ENCODE peak calls at places on chromosomes 13 and 19, in nine cellular contexts. L is endothelial cell, Z is nephron progenitor cell, N is GM13977, C is esophagus squamous epithelium, R is A673, J is glutamatergic neuron, M is HL-60, H is endodermal cell. Q is an unnamed sample.

GRCh38 chr13:110127986-110128511 is 178.9 kb downstream of the COL4A1 start:
- DNase-seq in L (no peak), Z (no peak), N (no peak), C (no peak), R (no peak), J (no peak), M (no peak), H (no peak), Q (peak; percentile 77)

GRCh38 chr19:40585677-40586422 is 9.2 kb downstream of the SHKBP1 start:
- DNase-seq in L (no peak), Z (no peak), N (no peak), C (no peak), R (peak; percentile 42), J (no peak), M (peak; percentile 70), H (no peak), Q (peak; percentile 64)

GRCh38 chr13:90270231-90270630 is 1077.3 kb upstream of the MIR17HG start:
- DNase-seq in L (no peak), Z (no peak), N (no peak), C (no peak), R (no peak), J (no peak), M (no peak), H (no peak), Q (no peak)

GRCh38 chr13:97072297-97072696 is 78.0 kb upstream of the OXGR1 start:
- DNase-seq in L (no peak), Z (no peak), N (no peak), C (no peak), R (no peak), J (no peak), M (no peak), H (no peak), Q (no peak)

GRCh38 chr13:38417727-38418126 is 68.1 kb downstream of the UFM1 start:
- DNase-seq in L (peak; percentile 15), Z (no peak), N (peak; percentile 17), C (no peak), R (peak; percentile 83), J (no peak), M (peak; percentile 14), H (peak; percentile 61), Q (no peak)

GRCh38 chr13:113882716-113883115 is 18.8 kb upstream of the GAS6 start:
- DNase-seq in L (no peak), Z (no peak), N (peak; percentile 17), C (no peak), R (no peak), J (no peak), M (no peak), H (peak; percentile 38), Q (no peak)

GRCh38 chr19:54191671-54192453 is 754 bp downstream of the TSEN34 start:
- DNase-seq in L (no peak), Z (no peak), N (no peak), C (no peak), R (no peak), J (no peak), M (peak; percentile 22), H (no peak), Q (peak; percentile 34)

GRCh38 chr19:22623841-22624221 is 10.3 kb upstream of the ZNF492 start:
- DNase-seq in L (no peak), Z (no peak), N (no peak), C (no peak), R (no peak), J (no peak), M (no peak), H (no peak), Q (no peak)

GRCh38 chr13:61531383-61532065 is 115.9 kb upstream of the PCDH20 start:
- DNase-seq in L (no peak), Z (no peak), N (no peak), C (no peak), R (no peak), J (no peak), M (peak; percentile 35), H (no peak), Q (peak; percentile 47)

GRCh38 chr19:54952591-54953344 is 5.4 kb upstream of the NLRP7 start:
- DNase-seq in L (no peak), Z (no peak), N (no peak), C (no peak), R (no peak), J (no peak), M (peak; percentile 87), H (peak; percentile 57), Q (peak; percentile 90)

GRCh38 chr19:42076375-42076944 is 494 bp downstream of the ZNF574 start:
- DNase-seq in L (no peak), Z (no peak), N (no peak), C (no peak), R (peak; percentile 25), J (peak; percentile 66), M (no peak), H (no peak), Q (no peak)

GRCh38 chr13:108020027-108020426 is 195.3 kb downstream of the LIG4 start:
- DNase-seq in L (no peak), Z (no peak), N (no peak), C (no peak), R (no peak), J (no peak), M (no peak), H (no peak), Q (peak; percentile 19)

GRCh38 chr13:18996221-18996620 is 185.4 kb downstream of the TUBA3C start:
- DNase-seq in L (no peak), Z (no peak), N (no peak), C (no peak), R (no peak), J (no peak), M (no peak), H (no peak), Q (no peak)
- TF ChIP-seq CTCF in L (no peak), Z (no peak), N (no peak), C (no peak), R (no peak), J (no peak), M (no peak), H (no peak), Q (no peak)

GRCh38 chr13:27338816-27339215 is 68.2 kb downstream of the RASL11A start:
- DNase-seq in L (peak; percentile 38), Z (no peak), N (no peak), C (no peak), R (peak; percentile 31), J (peak; percentile 31), M (no peak), H (peak; percentile 81), Q (no peak)
- TF ChIP-seq CTCF in L (no peak), Z (no peak), N (peak; percentile 32), C (no peak), R (no peak), J (no peak), M (no peak), H (peak; percentile 54), Q (no peak)

DNA sequence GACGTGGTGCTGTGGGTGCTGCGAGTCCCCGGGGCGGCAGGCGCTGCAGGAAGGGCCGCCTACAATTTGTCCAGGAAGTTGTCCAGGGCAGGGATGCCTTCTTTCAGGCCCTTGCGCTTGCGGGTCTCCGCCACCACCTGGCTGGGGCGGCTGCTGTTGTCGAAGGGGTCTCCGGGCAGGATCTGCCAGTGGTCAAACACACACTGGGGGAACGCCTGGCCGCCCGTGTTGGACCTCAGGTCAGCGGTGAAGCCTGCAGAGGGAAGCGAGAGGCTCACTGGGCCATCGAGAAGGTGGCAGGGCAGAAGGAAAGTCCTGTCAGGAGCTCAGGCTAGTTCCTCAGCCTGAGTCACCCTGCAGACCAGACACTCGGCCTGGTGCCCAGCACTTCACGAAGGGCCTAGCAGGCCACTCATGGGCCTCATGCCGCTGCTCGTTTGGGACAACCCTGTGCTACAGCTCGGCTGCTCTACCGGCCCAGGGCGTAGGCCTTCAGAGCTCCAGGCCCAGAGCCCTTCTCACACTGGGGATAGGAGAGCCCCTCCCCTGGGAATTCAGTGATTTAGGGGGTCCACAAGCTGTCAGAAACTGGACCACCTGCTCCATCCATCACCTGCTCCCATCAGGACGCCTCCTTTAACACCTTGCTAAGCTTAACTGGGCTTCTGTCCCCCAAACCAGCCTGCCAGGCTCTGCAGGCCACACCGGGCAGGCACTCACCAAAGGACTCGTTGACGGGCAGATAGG is 5.8 kb upstream of the DAPK3 start:
- DNase-seq in L (no peak), Z (no peak), N (no peak), C (no peak), R (no peak), J (no peak), M (no peak), H (peak; percentile 60), Q (no peak)
- TF ChIP-seq CTCF in L (no peak), Z (no peak), N (no peak), C (no peak), R (no peak), J (no peak), M (no peak), H (no peak), Q (no peak)

DNA sequence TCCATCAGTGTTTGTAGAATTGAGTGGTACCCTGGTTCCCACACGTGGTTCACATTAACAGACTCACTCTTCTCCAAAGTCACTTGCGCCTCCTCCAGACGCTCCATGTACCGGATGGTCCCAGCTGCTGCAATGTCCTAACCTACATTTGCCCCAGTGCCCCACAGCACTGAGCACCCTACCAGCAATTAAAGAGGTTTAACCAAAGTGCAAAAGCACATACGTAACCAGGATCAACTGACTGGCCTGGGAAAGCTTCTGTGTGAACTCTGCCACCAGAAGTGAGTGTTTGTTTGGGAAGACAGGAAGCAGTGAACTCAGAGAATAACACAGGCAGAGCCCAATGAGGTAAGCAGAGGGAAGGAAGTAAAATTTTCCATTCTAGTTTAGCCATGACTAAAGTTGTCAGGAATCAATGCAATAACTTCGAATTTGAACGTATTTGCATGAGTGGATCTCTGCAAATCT is 7.3 kb upstream of the MEDAG start:
- DNase-seq in L (peak; percentile 23), Z (no peak), N (no peak), C (no peak), R (no peak), J (no peak), M (no peak), H (no peak), Q (no peak)
- TF ChIP-seq CTCF in L (no peak), Z (no peak), N (no peak), C (no peak), R (no peak), J (no peak), M (no peak), H (no peak), Q (no peak)

DNA sequence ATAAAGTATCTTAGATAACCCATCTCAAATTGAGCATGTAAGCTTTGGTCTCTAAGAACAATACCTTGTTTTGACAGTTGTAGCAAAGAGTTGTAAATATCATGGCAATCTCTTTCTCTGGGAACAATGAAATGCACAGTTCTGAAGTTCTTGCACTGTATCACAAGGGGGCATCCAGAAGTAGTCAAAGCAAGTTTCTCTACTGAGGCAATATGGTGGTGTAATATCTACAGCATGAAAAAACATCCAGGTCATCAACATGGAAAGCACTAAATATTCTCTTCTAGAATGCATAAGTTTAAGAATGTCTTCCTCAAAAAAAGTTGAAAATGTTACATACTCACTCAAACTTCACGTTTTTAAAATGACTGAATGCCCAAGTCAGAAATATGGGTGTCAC is 19.6 kb downstream of the MTMR6 start:
- DNase-seq in L (no peak), Z (no peak), N (no peak), C (no peak), R (peak; percentile 54), J (no peak), M (no peak), H (no peak), Q (no peak)
- TF ChIP-seq CTCF in L (no peak), Z (no peak), N (peak; percentile 41), C (no peak), R (peak; percentile 63), J (no peak), M (no peak), H (peak; percentile 52), Q (peak; percentile 38)

GRCh38 chr13:72696590-72696989 is 30.8 kb downstream of the MZT1 start:
- DNase-seq in L (no peak), Z (no peak), N (no peak), C (no peak), R (peak; percentile 24), J (no peak), M (no peak), H (no peak), Q (no peak)
- TF ChIP-seq CTCF in L (no peak), Z (no peak), N (peak; percentile 20), C (no peak), R (peak; percentile 63), J (no peak), M (no peak), H (peak; percentile 35), Q (peak; percentile 62)